ENCODE peak calls at places on chromosomes 13 and 19, in ten cellular contexts. O is psoas muscle; I is lower lobe of right lung; G is SJSA1; D is SJCRH30; S is tibial artery; U is caudate nucleus; Z is ovary; A is PC-3; R is CD4-positive, CD25-positive, alpha-beta regulatory T cell. Q is an unnamed sample.

GRCh38 chr13:112248909-112249592 is 127.1 kb upstream of the SPACA7 start:
- DNase-seq in O (no peak), I (no peak), G (peak; percentile 40), D (no peak), S (no peak), U (no peak), Z (no peak), A (no peak), R (no peak), Q (peak; percentile 65)

GRCh38 chr19:55118401-55118991 is 1.1 kb upstream of the PPP1R12C start:
- DNase-seq in O (peak; percentile 54), I (peak; percentile 71), G (no peak), D (no peak), S (no peak), U (peak; percentile 91), Z (peak; percentile 63), A (no peak), R (peak; percentile 29), Q (peak; percentile 41)

GRCh38 chr13:50323440-50324070 is 308.3 kb downstream of the KCNRG start:
- DNase-seq in O (no peak), I (no peak), G (no peak), D (no peak), S (no peak), U (no peak), Z (no peak), A (peak; percentile 73), R (no peak), Q (no peak)

GRCh38 chr13:112887151-112887550 is 81.9 kb upstream of the MCF2L start:
- DNase-seq in O (no peak), I (peak; percentile 28), G (no peak), D (no peak), S (no peak), U (no peak), Z (no peak), A (no peak), R (no peak), Q (peak; percentile 18)

GRCh38 chr13:112453207-112453829 is 77.2 kb downstream of the SPACA7 start:
- DNase-seq in O (no peak), I (no peak), G (peak; percentile 48), D (no peak), S (no peak), U (no peak), Z (no peak), A (no peak), R (no peak), Q (peak; percentile 61)

GRCh38 chr13:95185851-95186250 is 115.4 kb downstream of the ABCC4 start:
- DNase-seq in O (no peak), I (no peak), G (no peak), D (no peak), S (peak; percentile 33), U (no peak), Z (no peak), A (no peak), R (peak; percentile 86), Q (no peak)

GRCh38 chr13:107005577-107005976 is 437.6 kb upstream of the ARGLU1 start:
- DNase-seq in O (no peak), I (no peak), G (no peak), D (no peak), S (no peak), U (no peak), Z (no peak), A (no peak), R (no peak), Q (no peak)

GRCh38 chr13:26051231-26052135 is at the start of gene SHISA2:
- DNase-seq in O (peak; percentile 37), I (peak; percentile 60), G (no peak), D (peak; percentile 62), S (no peak), U (peak; percentile 19), Z (no peak), A (peak; percentile 52), R (peak; percentile 34), Q (peak; percentile 88)

GRCh38 chr19:39599116-39599515 is 3.2 kb upstream of the LGALS13 start:
- DNase-seq in O (no peak), I (no peak), G (no peak), D (peak; percentile 49), S (no peak), U (no peak), Z (no peak), A (peak; percentile 24), R (peak; percentile 12), Q (no peak)

GRCh38 chr19:32688315-32688714 is 3.3 kb upstream of the NUDT19 start:
- DNase-seq in O (peak; percentile 28), I (no peak), G (no peak), D (no peak), S (no peak), U (no peak), Z (no peak), A (no peak), R (no peak), Q (no peak)

GRCh38 chr19:17829855-17830566 is 8.7 kb upstream of the INSL3 start:
- DNase-seq in O (no peak), I (no peak), G (no peak), D (no peak), S (no peak), U (peak; percentile 60), Z (peak; percentile 90), A (peak; percentile 84), R (no peak), Q (peak; percentile 60)

GRCh38 chr19:36876993-36877938 is 26.6 kb downstream of the ZNF345 start:
- DNase-seq in O (no peak), I (no peak), G (no peak), D (no peak), S (no peak), U (no peak), Z (no peak), A (no peak), R (no peak), Q (no peak)

GRCh38 chr13:77874406-77874805 is 44.2 kb downstream of the EDNRB start:
- DNase-seq in O (no peak), I (no peak), G (no peak), D (no peak), S (no peak), U (no peak), Z (no peak), A (peak; percentile 59), R (no peak), Q (no peak)

GRCh38 chr13:50016421-50016820 is 1.2 kb downstream of the KCNRG start:
- DNase-seq in O (no peak), I (no peak), G (no peak), D (no peak), S (no peak), U (no peak), Z (no peak), A (no peak), R (no peak), Q (no peak)

GRCh38 chr13:24888291-24888931 is 124.4 kb downstream of the RNF17 start:
- DNase-seq in O (no peak), I (no peak), G (no peak), D (no peak), S (no peak), U (no peak), Z (no peak), A (no peak), R (no peak), Q (no peak)

GRCh38 chr13:32911506-32911905 is 104.7 kb upstream of the KL start:
- DNase-seq in O (no peak), I (no peak), G (no peak), D (peak; percentile 29), S (no peak), U (peak; percentile 22), Z (no peak), A (peak; percentile 61), R (peak; percentile 57), Q (no peak)

GRCh38 chr19:29622191-29623070 is 16.3 kb downstream of the POP4 start:
- DNase-seq in O (no peak), I (no peak), G (no peak), D (no peak), S (no peak), U (peak; percentile 9), Z (no peak), A (peak; percentile 12), R (peak; percentile 34), Q (no peak)

GRCh38 chr19:35015576-35016351 is 14.5 kb upstream of the SCN1B start:
- DNase-seq in O (peak; percentile 51), I (no peak), G (no peak), D (no peak), S (no peak), U (no peak), Z (no peak), A (no peak), R (no peak), Q (no peak)
- H3K27ac ChIP-seq in O (no peak overlapping the region), I (no peak overlapping the region), G (no peak overlapping the region), D (no peak overlapping the region), S (no peak overlapping the region), U (no peak overlapping the region), Z (no peak overlapping the region), A (no peak overlapping the region), R (peak overlapping the region; percentile 81), Q (peak overlapping the region; percentile 2)

DNA sequence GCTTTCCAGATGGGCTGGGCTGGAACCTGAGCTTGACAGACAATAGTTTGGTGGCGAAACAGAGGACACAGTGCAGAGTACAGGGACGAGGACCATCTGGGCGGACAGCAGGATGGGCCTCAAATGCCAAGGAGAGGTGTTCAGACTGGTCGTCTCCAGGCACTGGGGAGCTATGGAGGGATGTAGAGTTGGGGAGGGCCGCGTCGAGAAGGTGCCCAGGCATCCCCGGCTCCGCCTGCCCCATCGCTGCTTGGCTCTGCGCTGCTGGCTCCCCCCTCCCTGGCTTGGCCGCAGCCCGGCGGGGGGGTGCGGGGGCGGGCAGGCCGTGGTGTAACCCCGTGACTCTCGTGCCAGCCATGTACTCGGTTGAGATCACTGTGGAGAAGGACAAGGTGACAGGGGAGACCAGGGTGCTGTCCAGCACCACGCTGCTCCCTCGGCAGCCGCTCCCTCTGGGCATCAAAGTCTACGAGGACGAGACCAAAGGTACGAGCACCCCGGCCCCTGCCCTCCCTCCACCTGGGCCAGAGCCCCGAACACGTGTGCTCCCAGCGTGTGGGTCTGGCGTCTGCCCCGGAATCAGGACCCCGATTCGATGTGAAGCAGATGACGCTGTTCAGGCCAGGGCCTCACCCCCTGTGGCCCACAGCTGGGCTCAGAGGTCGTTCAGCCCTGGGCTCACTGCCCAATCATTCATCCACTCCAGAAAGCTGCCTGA is 10.8 kb upstream of the MISP start:
- DNase-seq in O (no peak), I (no peak), G (no peak), D (no peak), S (no peak), U (no peak), Z (peak; percentile 24), A (no peak), R (no peak), Q (no peak)
- H3K27ac ChIP-seq in O (no peak overlapping the region), I (no peak overlapping the region), G (no peak overlapping the region), D (no peak overlapping the region), S (no peak overlapping the region), U (no peak overlapping the region), Z (no peak overlapping the region), A (no peak overlapping the region), R (no peak overlapping the region), Q (no peak overlapping the region)

GRCh38 chr13:99355267-99356215 is 48.3 kb upstream of the GPR183 start:
- DNase-seq in O (no peak), I (no peak), G (peak; percentile 77), D (no peak), S (no peak), U (no peak), Z (no peak), A (no peak), R (no peak), Q (no peak)
- H3K27ac ChIP-seq in O (peak overlapping the region; percentile 42), I (peak overlapping the region; percentile 84), G (peak overlapping the region; percentile 92), D (no peak overlapping the region), S (peak overlapping the region; percentile 6), U (peak overlapping the region; percentile 31), Z (no peak overlapping the region), A (no peak overlapping the region), R (peak overlapping the region; percentile 97), Q (peak overlapping the region; percentile 53)

GRCh38 chr19:8412783-8413592 is at the start of gene MARCHF2:
- DNase-seq in O (peak; percentile 97), I (peak; percentile 97), G (peak; percentile 96), D (peak; percentile 94), S (peak; percentile 99), U (peak; percentile 96), Z (peak; percentile 96), A (peak; percentile 99), R (peak; percentile 97), Q (peak; percentile 99)

GRCh38 chr19:8413593-8413923 is 453 bp downstream of the MARCHF2 start:
- DNase-seq in O (no peak), I (no peak), G (no peak), D (no peak), S (no peak), U (no peak), Z (no peak), A (no peak), R (peak; percentile 33), Q (no peak)
- H3K27ac ChIP-seq in O (peak overlapping the region; percentile 87), I (peak overlapping the region; percentile 86), G (no peak overlapping the region), D (no peak overlapping the region), S (peak overlapping the region; percentile 74), U (peak overlapping the region; percentile 7), Z (no peak overlapping the region), A (no peak overlapping the region), R (no peak overlapping the region), Q (peak overlapping the region; percentile 81)